ENCODE peak calls at places on chromosomes 7 and 10, in eight cellular contexts. K is NCI-H460; M is astrocyte of the hippocampus; X is AG09319; E is SK-N-MC; D is activated CD4-positive, alpha-beta memory T cell treated with anti-CD3 and anti-CD28 coated beads, Interleukin-2, amount 10 ng/mL, durations not matched to agents 7 days and 5 days; Y is MV-4-11; P is aorta. Q is an unnamed sample.

GRCh38 chr10:43234471-43235041 is 32.3 kb downstream of the RASGEF1A start:
- DNase-seq in K (no peak), M (no peak), X (no peak), E (no peak), D (no peak), Y (no peak), P (peak; percentile 64), Q (no peak)

GRCh38 chr7:31080112-31080511 is 28.0 kb downstream of the ADCYAP1R1 start:
- DNase-seq in K (no peak), M (no peak), X (no peak), E (no peak), D (no peak), Y (no peak), P (no peak), Q (no peak)

GRCh38 chr10:131102147-131102546 is 209.4 kb downstream of the TCERG1L start:
- DNase-seq in K (no peak), M (no peak), X (no peak), E (no peak), D (no peak), Y (no peak), P (no peak), Q (no peak)

GRCh38 chr7:48083114-48083830 is 5.8 kb upstream of the UPP1 start:
- DNase-seq in K (no peak), M (peak; percentile 72), X (no peak), E (no peak), D (peak; percentile 66), Y (no peak), P (no peak), Q (no peak)

GRCh38 chr10:13724484-13724883 is 137.7 kb downstream of the PRPF18 start:
- DNase-seq in K (no peak), M (no peak), X (peak; percentile 90), E (no peak), D (no peak), Y (no peak), P (peak; percentile 30), Q (no peak)

GRCh38 chr7:82376739-82377138 is 66.8 kb downstream of the CACNA2D1 start:
- DNase-seq in K (no peak), M (no peak), X (no peak), E (no peak), D (no peak), Y (no peak), P (no peak), Q (no peak)

GRCh38 chr10:132220061-132220460 is 33.3 kb downstream of the DPYSL4 start:
- DNase-seq in K (no peak), M (no peak), X (no peak), E (no peak), D (no peak), Y (no peak), P (no peak), Q (no peak)

GRCh38 chr7:29809533-29810155 is 3.3 kb downstream of the WIPF3 start:
- DNase-seq in K (no peak), M (peak; percentile 14), X (no peak), E (no peak), D (no peak), Y (no peak), P (no peak), Q (peak; percentile 53)

GRCh38 chr7:133568544-133568943 is 315.7 kb downstream of the EXOC4 start:
- DNase-seq in K (no peak), M (no peak), X (no peak), E (no peak), D (no peak), Y (no peak), P (no peak), Q (no peak)

GRCh38 chr7:99562832-99563231 is 4.4 kb downstream of the ZNF655 start:
- DNase-seq in K (peak; percentile 89), M (peak; percentile 97), X (peak; percentile 92), E (no peak), D (peak; percentile 50), Y (peak; percentile 80), P (no peak), Q (no peak)

GRCh38 chr7:94129443-94130140 is 125.4 kb upstream of the BET1 start:
- DNase-seq in K (peak; percentile 91), M (peak; percentile 50), X (peak; percentile 79), E (no peak), D (no peak), Y (no peak), P (no peak), Q (no peak)

GRCh38 chr10:119090026-119090808 is 9.6 kb upstream of the EIF3A start:
- DNase-seq in K (no peak), M (no peak), X (no peak), E (no peak), D (peak; percentile 74), Y (no peak), P (no peak), Q (no peak)